ENCODE peak calls at places on chromosomes 13 and 19, in ten cellular contexts. X is cardiac fibroblast; I is ovary; W is foreskin fibroblast; L is PC-3; K is activated naive CD4-positive, alpha-beta T cell treated with anti-CD3 and anti-CD28 coated beads, Interleukin-2, amount 10 ng/mL, durations not matched to agents 7 days and 5 days; E is iris pigment epithelial cell; J is mammary epithelial cell; N is NCI-H2171; S is mucosa of gallbladder. D is an unnamed sample.
A peak's percentile ranks its signal among the peaks of the same experiment; 100 is the strongest.

GRCh38 chr13:99922631-99923404 is 48.7 kb downstream of the ZIC5 start:
- DNase-seq in K (no peak), I (no peak), S (no peak), E (no peak), L (no peak), J (no peak), X (no peak), N (peak; percentile 83), W (no peak), D (no peak)

GRCh38 chr19:2532252-2533071 is 56.5 kb downstream of the GADD45B start:
- DNase-seq in L (peak; percentile 91), X (peak; percentile 99), K (no peak), E (peak; percentile 99), J (peak; percentile 81), I (no peak), N (no peak), W (peak; percentile 89), S (no peak), D (peak; percentile 94)

GRCh38 chr19:6253886-6254285 is 25.9 kb downstream of the MLLT1 start:
- DNase-seq in I (no peak), W (no peak), L (no peak), X (no peak), N (no peak), J (no peak), S (no peak), K (no peak), E (no peak), D (no peak)

GRCh38 chr19:17086129-17086528 is 10.6 kb downstream of the MYO9B start:
- DNase-seq in S (no peak), K (no peak), L (no peak), X (no peak), E (no peak), N (no peak), J (no peak), I (no peak), W (no peak), D (no peak)

GRCh38 chr19:56946164-56946563 is 105.6 kb upstream of the PEG3 start:
- DNase-seq in L (no peak), X (no peak), S (no peak), N (no peak), K (no peak), I (no peak), J (no peak), E (no peak), W (no peak), D (no peak)

GRCh38 chr13:25190256-25190655 is 18.2 kb upstream of the AMER2 start:
- DNase-seq in E (no peak), N (no peak), L (no peak), S (no peak), X (no peak), I (no peak), J (no peak), K (no peak), W (no peak), D (no peak)

GRCh38 chr19:32652893-32653625 is 21.9 kb downstream of the ANKRD27 start:
- DNase-seq in X (peak; percentile 15), E (peak; percentile 65), K (no peak), N (no peak), W (peak; percentile 66), J (no peak), S (peak; percentile 82), I (peak; percentile 72), L (no peak), D (peak; percentile 61)

GRCh38 chr19:3458595-3459284 is 21.6 kb downstream of the SMIM24 start:
- DNase-seq in N (no peak), K (no peak), E (peak; percentile 43), W (no peak), J (no peak), I (peak; percentile 87), L (no peak), X (peak; percentile 46), S (no peak), D (no peak)

GRCh38 chr13:112256716-112257497 is 119.2 kb upstream of the SPACA7 start:
- DNase-seq in I (no peak), X (no peak), N (no peak), S (no peak), K (no peak), J (no peak), E (no peak), L (no peak), W (no peak), D (no peak)

GRCh38 chr13:66210677-66211076 is 1019.5 kb downstream of the PCDH9 start:
- DNase-seq in I (no peak), N (no peak), L (peak; percentile 76), E (peak; percentile 97), X (peak; percentile 94), W (peak; percentile 62), J (no peak), S (no peak), K (no peak), D (peak; percentile 85)

GRCh38 chr19:3118232-3119070 is 17.4 kb upstream of the GNA15 start:
- DNase-seq in E (no peak), K (no peak), X (no peak), W (no peak), I (no peak), S (no peak), L (no peak), J (no peak), N (peak; percentile 49), D (no peak)

GRCh38 chr19:55625004-55625326 is 599 bp upstream of the ZNF784 start:
- DNase-seq in N (no peak), K (no peak), L (no peak), W (no peak), S (no peak), X (no peak), I (no peak), J (no peak), E (no peak), D (no peak)

GRCh38 chr13:111926501-111927180 is 140.3 kb upstream of the SOX1 start:
- DNase-seq in I (no peak), X (no peak), J (no peak), S (no peak), N (no peak), L (no peak), E (no peak), K (no peak), W (no peak), D (no peak)

GRCh38 chr13:26048745-26049144 is 3.1 kb downstream of the SHISA2 start:
- DNase-seq in I (no peak), K (no peak), J (no peak), W (no peak), X (no peak), N (no peak), L (no peak), S (no peak), E (no peak), D (no peak)

GRCh38 chr13:25137624-25137892 is 34.5 kb downstream of the AMER2 start:
- DNase-seq in J (no peak), W (no peak), S (no peak), K (no peak), I (no peak), E (no peak), L (no peak), X (no peak), N (no peak), D (no peak)

GRCh38 chr13:101230271-101230890 is 185.9 kb downstream of the NALCN start:
- DNase-seq in L (no peak), X (no peak), E (peak; percentile 34), S (no peak), K (no peak), N (no peak), J (no peak), W (no peak), I (no peak), D (no peak)

GRCh38 chr13:94917814-94918213 is 205.5 kb upstream of the SOX21 start:
- DNase-seq in L (peak; percentile 14), J (no peak), W (no peak), I (no peak), N (no peak), K (no peak), S (no peak), X (peak; percentile 7), E (peak; percentile 6), D (no peak)

GRCh38 chr13:46526763-46527162 is 26.2 kb upstream of the LRCH1 start:
- DNase-seq in X (no peak), L (no peak), J (no peak), N (no peak), S (no peak), I (no peak), K (no peak), E (no peak), W (no peak), D (no peak)

GRCh38 chr13:70905035-70905434 is 796.8 kb upstream of the KLHL1 start:
- DNase-seq in S (no peak), L (no peak), J (no peak), K (no peak), E (peak; percentile 86), I (no peak), N (no peak), W (no peak), X (peak; percentile 7), D (no peak)

GRCh38 chr13:102571075-102571474 is 25.7 kb upstream of the TPP2 start:
- DNase-seq in N (no peak), K (no peak), S (no peak), W (no peak), I (no peak), J (no peak), E (no peak), L (peak; percentile 18), X (no peak), D (no peak)

GRCh38 chr19:3275068-3275582 is 50.7 kb downstream of the CELF5 start:
- DNase-seq in W (no peak), N (peak; percentile 82), S (no peak), E (no peak), L (peak; percentile 10), I (no peak), K (peak; percentile 52), X (no peak), J (no peak), D (no peak)

GRCh38 chr19:13020002-13020414 is 24.7 kb downstream of the NFIX start:
- DNase-seq in N (no peak), J (peak; percentile 72), E (no peak), S (no peak), K (no peak), I (no peak), X (no peak), L (peak; percentile 51), W (no peak), D (peak; percentile 52)